ENCODE peak calls at places on chromosomes 4 and X, in six cellular contexts. X is transverse colon, M is adipocyte, O is epithelial cell of esophagus, S is fibroblast of mammary gland, Y is cardiac fibroblast. A is an unnamed sample.

GRCh38 chr4:20512053-20512810 is 188.0 kb upstream of the PACRGL start:
- DNase-seq in X (no peak), M (no peak), O (peak; percentile 49), S (no peak), Y (peak; percentile 66), A (peak; percentile 31)

GRCh38 chr4:185304944-185305690 is 90.6 kb downstream of the LRP2BP start:
- DNase-seq in X (peak; percentile 16), M (peak; percentile 23), O (peak; percentile 13), S (peak; percentile 40), Y (peak; percentile 39), A (peak; percentile 26)

GRCh38 chr4:188002751-188003150 is 7.2 kb downstream of the ZFP42 start:
- DNase-seq in X (no peak), M (no peak), O (peak; percentile 38), S (no peak), Y (no peak), A (no peak)

GRCh38 chr4:71456841-71457240 is 118.0 kb downstream of the SLC4A4 start:
- DNase-seq in X (no peak), M (peak; percentile 67), O (peak; percentile 94), S (peak; percentile 79), Y (peak; percentile 61), A (peak; percentile 69)

GRCh38 chr4:72471816-72472215 is 97.2 kb downstream of the ADAMTS3 start:
- DNase-seq in X (no peak), M (no peak), O (no peak), S (no peak), Y (no peak), A (no peak)

GRCh38 chrX:7144126-7144525 is 3.4 kb upstream of the STS start:
- DNase-seq in X (no peak), M (no peak), O (no peak), S (no peak), Y (no peak), A (no peak)

GRCh38 chrX:133969191-133969590 is 16.2 kb downstream of the GPC3 start:
- DNase-seq in X (no peak), M (no peak), O (no peak), S (no peak), Y (no peak), A (no peak)

GRCh38 chr4:28444886-28445496 is 1584.3 kb downstream of the STIM2 start:
- DNase-seq in X (no peak), M (no peak), O (peak; percentile 55), S (peak; percentile 73), Y (no peak), A (peak; percentile 33)

GRCh38 chrX:14010566-14010965 is 19.1 kb downstream of the GEMIN8 start:
- DNase-seq in X (no peak), M (no peak), O (peak; percentile 75), S (peak; percentile 71), Y (no peak), A (no peak)

GRCh38 chrX:134599173-134599914 is 58.9 kb downstream of the PLAC1 start:
- DNase-seq in X (no peak), M (peak; percentile 81), O (no peak), S (peak; percentile 92), Y (peak; percentile 92), A (peak; percentile 88)

GRCh38 chrX:10038585-10038984 is 71.4 kb downstream of the CLDN34 start:
- DNase-seq in X (no peak), M (no peak), O (no peak), S (no peak), Y (no peak), A (no peak)

GRCh38 chr4:141659539-141659938 is 23.2 kb downstream of the IL15 start:
- DNase-seq in X (no peak), M (peak; percentile 58), O (no peak), S (no peak), Y (no peak), A (no peak)

GRCh38 chr4:10107111-10108091 is 9.2 kb downstream of the WDR1 start:
- DNase-seq in X (no peak), M (peak; percentile 31), O (peak; percentile 56), S (no peak), Y (peak; percentile 44), A (no peak)

GRCh38 chr4:73608677-73609594 is 11.3 kb downstream of the RASSF6 start:
- DNase-seq in X (no peak), M (peak; percentile 36), O (peak; percentile 69), S (peak; percentile 84), Y (peak; percentile 21), A (peak; percentile 29)

GRCh38 chrX:87583679-87584078 is 66.1 kb downstream of the KLHL4 start:
- DNase-seq in X (no peak), M (no peak), O (peak; percentile 26), S (peak; percentile 39), Y (no peak), A (peak; percentile 40)

GRCh38 chr4:121785479-121785878 is 15.6 kb upstream of the EXOSC9 start:
- DNase-seq in X (no peak), M (peak; percentile 50), O (no peak), S (peak; percentile 51), Y (peak; percentile 87), A (peak; percentile 67)

GRCh38 chr4:699816-700580 is 5.6 kb upstream of the PCGF3 start:
- DNase-seq in X (no peak), M (no peak), O (no peak), S (no peak), Y (no peak), A (no peak)

GRCh38 chr4:53608242-53608641 is 17.0 kb upstream of the LNX1 start:
- DNase-seq in X (no peak), M (no peak), O (no peak), S (no peak), Y (no peak), A (no peak)

GRCh38 chr4:152536545-152537182 is 772 bp upstream of the FBXW7 start:
- DNase-seq in X (peak; percentile 69), M (peak; percentile 65), O (peak; percentile 71), S (peak; percentile 45), Y (peak; percentile 47), A (peak; percentile 48)

GRCh38 chr4:32199639-32200038 is 1479.5 kb downstream of the PCDH7 start:
- DNase-seq in X (no peak), M (no peak), O (no peak), S (no peak), Y (no peak), A (no peak)

GRCh38 chrX:68365356-68365755 is 67.9 kb downstream of the OPHN1 start:
- DNase-seq in X (no peak), M (peak; percentile 4), O (no peak), S (peak; percentile 11), Y (peak; percentile 3), A (peak; percentile 9)

GRCh38 chrX:153969904-153970397 is 1.7 kb downstream of the HCFC1 start:
- DNase-seq in X (no peak), M (peak; percentile 52), O (no peak), S (peak; percentile 26), Y (peak; percentile 40), A (peak; percentile 35)

GRCh38 chrX:13605611-13606010 is 36.2 kb downstream of the EGFL6 start:
- DNase-seq in X (no peak), M (no peak), O (peak; percentile 56), S (no peak), Y (no peak), A (no peak)

GRCh38 chr4:155099231-155099630 is 109.2 kb upstream of the NPY2R start:
- DNase-seq in X (no peak), M (no peak), O (no peak), S (no peak), Y (no peak), A (no peak)

DNA sequence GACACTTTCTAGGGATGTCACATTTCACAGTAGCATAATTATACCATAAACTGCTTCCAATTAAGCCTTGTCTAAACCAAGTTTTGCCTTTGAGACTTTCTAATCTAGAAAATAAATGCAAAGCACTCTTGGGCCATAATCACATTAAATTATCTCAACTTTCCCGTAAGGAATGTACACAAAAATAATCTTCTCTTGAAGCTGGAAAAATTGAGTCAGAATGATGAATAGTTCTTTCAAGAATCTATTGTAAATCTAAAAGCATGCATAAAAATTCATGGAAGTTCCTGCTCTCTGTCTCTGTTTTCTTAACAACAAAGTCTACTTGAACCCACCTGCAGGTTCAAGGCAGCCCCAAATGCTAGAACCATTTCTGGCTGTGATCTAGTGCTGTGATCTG is 114.0 kb upstream of the NPY2R start:
- DNase-seq in X (no peak), M (peak; percentile 72), O (no peak), S (no peak), Y (peak; percentile 52), A (peak; percentile 53)
- H3K4me3 ChIP-seq in X (no peak overlapping the region), M (no peak overlapping the region), O (no peak overlapping the region), S (no peak overlapping the region), Y (no peak overlapping the region), A (no peak overlapping the region)

GRCh38 chr4:68375667-68376559 is 26.0 kb upstream of the YTHDC1 start:
- DNase-seq in X (peak; percentile 28), M (peak; percentile 84), O (peak; percentile 79), S (peak; percentile 65), Y (peak; percentile 75), A (peak; percentile 71)
- H3K4me3 ChIP-seq in X (peak overlapping the region; percentile 22), M (peak overlapping the region; percentile 61), O (peak overlapping the region; percentile 36), S (no peak overlapping the region), Y (no peak overlapping the region), A (no peak overlapping the region)

DNA sequence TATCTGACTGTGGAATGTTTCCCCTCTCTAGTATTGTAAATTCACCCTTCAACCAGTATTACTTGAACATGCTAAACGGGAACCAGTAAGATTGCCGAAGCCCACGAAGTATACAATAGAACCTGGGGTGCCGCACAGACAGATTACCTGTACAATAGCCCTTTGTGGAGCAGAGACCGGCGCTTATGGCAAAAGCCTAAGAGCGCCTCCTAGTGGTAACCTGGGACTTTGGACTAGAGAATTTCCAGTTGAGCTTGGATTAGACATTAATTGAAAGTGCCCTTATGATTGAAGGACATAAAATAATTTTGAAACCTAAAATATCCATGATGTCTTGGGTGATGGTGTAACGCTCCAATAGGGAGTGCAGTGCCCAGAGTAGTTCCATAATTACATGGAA is 14.1 kb downstream of the ZNF157 start:
- DNase-seq in X (peak; percentile 73), M (peak; percentile 78), O (peak; percentile 75), S (peak; percentile 64), Y (peak; percentile 71), A (peak; percentile 72)
- H3K4me3 ChIP-seq in X (no peak overlapping the region), M (no peak overlapping the region), O (no peak overlapping the region), S (no peak overlapping the region), Y (no peak overlapping the region), A (no peak overlapping the region)

DNA sequence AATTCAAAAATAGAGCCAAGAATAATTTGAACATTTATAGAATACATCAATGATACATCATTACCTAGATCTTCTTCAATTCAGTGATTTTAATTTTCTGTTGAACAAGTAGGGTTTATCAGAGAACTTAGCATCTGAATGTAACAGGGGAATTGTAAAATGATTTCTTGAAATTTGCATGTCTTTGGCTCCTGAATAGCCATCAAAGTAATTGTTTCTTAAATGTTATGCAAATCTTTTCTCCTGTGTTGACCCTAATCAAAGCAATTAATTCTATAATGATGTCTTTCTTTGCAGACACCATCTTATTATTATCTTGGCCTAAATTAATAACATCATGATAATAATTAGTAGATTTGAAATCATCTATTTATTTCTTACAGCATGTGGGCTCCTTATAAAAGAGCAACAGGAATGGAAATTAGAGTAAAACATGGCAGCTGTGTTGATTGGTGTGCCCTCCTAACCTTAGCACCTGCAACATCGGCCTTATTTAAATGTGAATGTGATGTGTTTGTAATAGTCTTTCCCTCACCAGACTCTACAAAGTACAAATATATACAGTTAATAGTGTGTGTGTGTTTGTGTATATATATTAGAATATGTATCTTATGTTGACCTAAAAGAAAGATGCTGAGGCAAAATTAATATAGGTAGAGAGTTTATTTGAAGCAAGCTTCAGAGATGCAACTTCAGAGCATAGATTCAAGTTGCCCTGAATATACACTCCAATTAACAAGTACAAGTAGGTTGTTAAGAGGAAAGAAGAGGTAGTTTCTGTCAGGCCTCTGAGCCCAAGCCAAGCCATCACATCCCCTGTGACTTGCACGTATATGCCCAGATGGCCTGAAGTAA is 328.0 kb upstream of the TECRL start:
- DNase-seq in X (no peak), M (no peak), O (no peak), S (no peak), Y (no peak), A (no peak)
- H3K4me3 ChIP-seq in X (no peak overlapping the region), M (no peak overlapping the region), O (no peak overlapping the region), S (no peak overlapping the region), Y (no peak overlapping the region), A (no peak overlapping the region)

GRCh38 chrX:635428-636192 is 5.0 kb downstream of the SHOX start:
- DNase-seq in X (no peak), M (no peak), O (no peak), S (no peak), Y (no peak), A (no peak)
- H3K4me3 ChIP-seq in X (no peak overlapping the region), M (no peak overlapping the region), O (no peak overlapping the region), S (no peak overlapping the region), Y (no peak overlapping the region), A (no peak overlapping the region)